ENCODE peak calls at places on chromosomes 12 and 14, in seven cellular contexts. P, D, E, O, H, R and A are unnamed samples.

GRCh38 chr12:94980577-94980976 is 22.9 kb downstream of the NDUFA12 start:
- DNase-seq in P (no peak), D (peak; percentile 22), E (peak; percentile 2), O (no peak), H (peak; percentile 32), R (no peak), A (peak; percentile 56)

GRCh38 chr14:73342670-73343069 is 105.4 kb downstream of the PAPLN start:
- DNase-seq in P (no peak), D (no peak), E (no peak), O (no peak), H (no peak), R (no peak), A (no peak)

GRCh38 chr12:28876423-28876822 is 272.7 kb upstream of the FAR2 start:
- DNase-seq in P (no peak), D (no peak), E (peak; percentile 54), O (no peak), H (no peak), R (no peak), A (no peak)

GRCh38 chr12:121783771-121784170 is 9.7 kb downstream of the RHOF start:
- DNase-seq in P (no peak), D (no peak), E (peak; percentile 69), O (no peak), H (no peak), R (no peak), A (no peak)

GRCh38 chr12:65170245-65170881 is 980 bp downstream of the LEMD3 start:
- DNase-seq in P (peak; percentile 66), D (peak; percentile 69), E (peak; percentile 58), O (peak; percentile 70), H (peak; percentile 36), R (peak; percentile 35), A (peak; percentile 50)

GRCh38 chr14:73795974-73796373 is 55.7 kb upstream of the PTGR2 start:
- DNase-seq in P (peak; percentile 82), D (peak; percentile 93), E (peak; percentile 97), O (no peak), H (peak; percentile 83), R (peak; percentile 49), A (peak; percentile 75)

GRCh38 chr14:22566845-22567244 is 22.2 kb downstream of the DAD1 start:
- DNase-seq in P (no peak), D (no peak), E (no peak), O (no peak), H (no peak), R (no peak), A (no peak)

GRCh38 chr12:124716208-124717141 is 147.2 kb downstream of the SCARB1 start:
- DNase-seq in P (no peak), D (no peak), E (no peak), O (no peak), H (no peak), R (no peak), A (no peak)

GRCh38 chr14:70020350-70021170 is 141.3 kb downstream of the SMOC1 start:
- DNase-seq in P (no peak), D (no peak), E (no peak), O (no peak), H (no peak), R (no peak), A (no peak)

GRCh38 chr12:45381351-45381750 is 165.5 kb downstream of the ANO6 start:
- DNase-seq in P (no peak), D (no peak), E (peak; percentile 66), O (no peak), H (no peak), R (no peak), A (no peak)

GRCh38 chr14:77988966-77989365 is 181.2 kb upstream of the NRXN3 start:
- DNase-seq in P (no peak), D (peak; percentile 98), E (peak; percentile 43), O (peak; percentile 59), H (peak; percentile 47), R (no peak), A (peak; percentile 94)

GRCh38 chr12:77339610-77340009 is 274.2 kb upstream of the E2F7 start:
- DNase-seq in P (no peak), D (peak; percentile 63), E (peak; percentile 69), O (no peak), H (peak; percentile 69), R (no peak), A (peak; percentile 24)

DNA sequence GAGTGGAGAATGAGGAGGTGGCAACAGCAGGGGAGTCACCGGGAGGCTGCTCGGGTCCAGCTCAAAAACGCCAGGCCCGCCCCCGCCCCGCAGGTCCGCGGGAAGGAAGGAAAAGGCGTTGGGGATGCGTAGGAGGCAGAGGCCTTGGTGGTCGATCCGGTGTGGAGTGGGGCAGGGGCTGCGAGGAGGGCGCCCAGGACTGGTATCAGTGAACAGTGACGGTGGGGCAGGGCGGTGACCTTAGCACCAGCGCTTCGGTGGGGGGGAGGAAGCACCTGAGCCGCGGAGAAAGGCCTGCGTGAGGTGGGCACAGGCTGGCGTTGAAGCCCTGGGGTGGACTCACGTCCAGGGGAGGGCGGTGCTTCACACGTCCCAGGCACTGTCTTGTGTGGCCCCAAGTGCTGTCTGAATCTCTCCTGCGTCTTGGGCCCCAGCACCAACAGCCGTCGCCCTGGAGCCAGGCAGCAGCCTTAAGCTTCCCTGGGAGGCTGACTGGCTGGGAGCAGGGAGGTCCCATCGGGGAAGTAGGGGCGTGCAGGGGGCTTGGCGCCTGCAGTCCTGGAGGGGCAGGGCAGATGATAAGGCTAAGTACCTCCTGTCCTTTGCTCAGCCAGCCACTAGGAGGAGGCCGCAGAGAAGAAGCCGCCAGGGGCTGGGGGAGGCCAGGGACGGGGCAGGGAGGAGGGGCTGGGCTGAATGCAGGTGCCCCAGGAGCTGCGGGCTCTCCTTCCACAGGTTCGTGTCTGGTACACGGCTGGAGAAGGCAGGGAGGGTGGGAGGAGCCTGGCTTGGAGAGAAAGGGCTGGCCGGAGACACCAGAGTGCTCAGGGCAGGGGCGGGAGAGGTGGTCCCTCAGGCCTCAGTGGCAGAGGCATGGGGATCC is 26.5 kb downstream of the ZBTB42 start:
- DNase-seq in P (peak; percentile 72), D (peak; percentile 48), E (peak; percentile 60), O (peak; percentile 80), H (peak; percentile 24), R (peak; percentile 93), A (peak; percentile 39)
- TF ChIP-seq CTCF in P (peak; percentile 50), D (peak; percentile 52), E (peak; percentile 60), O (peak; percentile 80), H (peak; percentile 51), R (peak; percentile 39), A (peak; percentile 70)

DNA sequence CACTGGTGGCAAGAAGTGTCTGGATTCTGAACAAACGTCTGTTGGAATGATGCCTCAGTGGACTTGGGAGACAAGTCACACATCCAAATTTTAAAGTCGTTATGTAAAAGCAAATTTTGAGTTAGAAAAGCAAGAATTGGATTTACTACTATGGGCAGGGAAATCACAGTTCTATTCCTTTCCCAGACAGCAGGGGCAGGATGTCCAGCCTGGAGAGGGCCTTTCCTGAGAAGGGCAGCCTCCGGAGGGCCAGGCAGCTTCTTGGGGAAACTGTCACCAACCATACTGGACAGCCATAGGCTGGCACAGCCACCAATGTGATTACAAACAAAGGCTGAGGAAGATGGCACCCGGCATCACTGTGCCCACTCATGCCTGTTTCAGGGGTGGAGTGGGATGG is 11.1 kb downstream of the SLC24A4 start:
- DNase-seq in P (no peak), D (no peak), E (no peak), O (no peak), H (no peak), R (no peak), A (no peak)
- TF ChIP-seq CTCF in P (no peak), D (no peak), E (no peak), O (no peak), H (no peak), R (no peak), A (no peak)

GRCh38 chr14:57498659-57499058 is 5.0 kb upstream of the CCDC198 start:
- DNase-seq in P (no peak), D (no peak), E (no peak), O (no peak), H (no peak), R (no peak), A (no peak)

GRCh38 chr14:57492859-57493258 is 798 bp downstream of the CCDC198 start:
- DNase-seq in P (peak; percentile 36), D (peak; percentile 88), E (peak; percentile 73), O (no peak), H (peak; percentile 78), R (no peak), A (peak; percentile 63)

GRCh38 chr14:57498035-57498434 is 4.4 kb upstream of the CCDC198 start:
- DNase-seq in P (no peak), D (no peak), E (no peak), O (no peak), H (no peak), R (no peak), A (no peak)

GRCh38 chr14:57493467-57494181 is at the start of gene CCDC198:
- DNase-seq in P (peak; percentile 71), D (peak; percentile 60), E (no peak), O (no peak), H (peak; percentile 5), R (peak; percentile 25), A (peak; percentile 46)

DNA sequence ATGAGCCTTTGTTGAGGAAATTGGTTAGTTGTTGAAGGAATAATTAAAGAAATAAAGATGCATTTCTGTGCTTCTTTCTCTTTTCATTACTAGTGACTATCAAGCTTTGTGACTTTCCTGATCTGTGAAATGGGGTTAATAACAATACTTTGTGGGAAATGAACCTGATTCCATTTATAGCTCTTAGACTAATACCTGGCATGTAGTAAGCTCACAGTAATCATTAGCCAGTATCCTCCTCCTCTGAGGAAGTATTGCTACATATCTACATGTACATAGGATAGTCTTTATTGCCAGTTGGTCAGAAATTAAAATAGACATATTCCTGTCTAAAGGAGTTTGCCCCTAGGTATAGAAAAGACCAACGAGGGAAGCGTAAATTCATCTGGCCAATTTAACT is 1.8 kb upstream of the CCDC198 start:
- DNase-seq in P (no peak), D (no peak), E (no peak), O (no peak), H (no peak), R (no peak), A (no peak)
- TF ChIP-seq CTCF in P (no peak), D (no peak), E (no peak), O (no peak), H (no peak), R (no peak), A (no peak)

DNA sequence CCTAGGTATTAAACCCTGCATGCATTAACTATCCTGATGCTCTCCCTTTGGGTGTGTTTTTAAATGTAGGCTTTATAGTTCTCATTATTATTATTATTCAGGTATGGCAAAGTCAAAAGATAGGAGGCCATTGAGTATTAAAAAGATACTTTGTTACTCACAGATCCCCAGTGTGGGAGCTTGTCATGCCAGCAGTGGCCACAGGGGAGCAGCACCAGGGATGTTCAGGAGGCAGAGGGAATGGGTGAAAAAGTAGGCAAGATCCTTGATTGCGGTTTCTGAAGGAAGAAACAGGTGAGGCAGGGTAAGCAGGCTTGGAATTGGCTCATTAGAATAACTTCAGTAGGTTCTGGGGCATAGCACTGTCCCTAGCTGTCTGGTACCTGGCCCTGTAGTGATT is 382.2 kb downstream of the MED13L start:
- DNase-seq in P (peak; percentile 19), D (no peak), E (peak; percentile 36), O (peak; percentile 31), H (no peak), R (peak; percentile 55), A (no peak)
- TF ChIP-seq CTCF in P (no peak), D (peak; percentile 40), E (peak; percentile 58), O (peak; percentile 63), H (peak; percentile 44), R (peak; percentile 24), A (peak; percentile 39)

GRCh38 chr14:74913986-74914573 is 9.0 kb downstream of the RPS6KL1 start:
- DNase-seq in P (peak; percentile 62), D (peak; percentile 58), E (peak; percentile 74), O (peak; percentile 64), H (peak; percentile 74), R (peak; percentile 73), A (peak; percentile 75)
- TF ChIP-seq CTCF in P (peak; percentile 61), D (peak; percentile 94), E (peak; percentile 91), O (peak; percentile 34), H (peak; percentile 93), R (peak; percentile 78), A (peak; percentile 93)